ENCODE peak calls at places on chromosome 17, in nine cellular contexts. M, O, Q, B, S, H, Y, G and T are unnamed samples.

GRCh38 chr17:51638909-51639308 is 378.6 kb downstream of the UTP18 start:
- DNase-seq in Y (no peak), H (no peak), G (no peak), B (no peak), S (no peak), M (no peak), O (no peak), Q (no peak), T (no peak)

GRCh38 chr17:81481011-81481799 is 31.4 kb downstream of the ACTG1 start:
- DNase-seq in Y (peak), B (peak), O (peak), M (peak), S (peak), Q (peak), G (peak), H (no peak), T (no peak)

GRCh38 chr17:37564252-37564651 is 45.0 kb downstream of the SYNRG start:
- DNase-seq in Y (no peak), O (no peak), G (no peak), S (no peak), B (no peak), Q (no peak), H (no peak), M (no peak), T (no peak)

GRCh38 chr17:38745545-38745944 is 2.6 kb downstream of the PCGF2 start:
- DNase-seq in M (no peak), B (no peak), G (no peak), O (no peak), Y (no peak), H (no peak), Q (no peak), S (no peak), T (no peak)

GRCh38 chr17:35879748-35880654 is at the start of gene CCL5:
- DNase-seq in O (peak), G (no peak), M (no peak), Q (no peak), Y (no peak), H (no peak), B (no peak), S (no peak), T (no peak)

GRCh38 chr17:2157081-2157480 is 102.2 kb downstream of the HIC1 start:
- DNase-seq in B (no peak), G (no peak), H (peak), S (no peak), Q (no peak), O (peak), M (no peak), Y (peak), T (no peak)

GRCh38 chr17:82449136-82449882 is 1.2 kb downstream of the CYBC1 start:
- DNase-seq in S (no peak), O (no peak), G (peak), Y (no peak), B (no peak), M (no peak), H (no peak), Q (peak), T (no peak)

GRCh38 chr17:71494045-71494444 is 626.8 kb upstream of the SOX9 start:
- DNase-seq in G (no peak), H (no peak), Q (no peak), B (no peak), O (peak), Y (peak), S (no peak), M (no peak), T (no peak)

GRCh38 chr17:80899402-80900268 is 92.0 kb upstream of the CHMP6 start:
- DNase-seq in S (peak), O (peak), M (no peak), G (peak), Y (peak), Q (peak), H (no peak), B (peak), T (no peak)

GRCh38 chr17:30570191-30570590 is 93.0 kb downstream of the GOSR1 start:
- DNase-seq in B (no peak), M (no peak), O (no peak), H (no peak), G (no peak), Q (no peak), Y (no peak), S (no peak), T (no peak)

GRCh38 chr17:68759343-68760140 is 158.4 kb upstream of the FAM20A start:
- DNase-seq in Q (peak), O (peak), M (peak), S (peak), Y (peak), B (peak), G (peak), H (peak), T (peak)

GRCh38 chr17:28746611-28747045 is 2.8 kb downstream of the TRAF4 start:
- DNase-seq in Q (peak), B (no peak), O (no peak), M (no peak), G (no peak), S (peak), H (no peak), Y (no peak), T (no peak)
- TF ChIP-seq CTCF in Q (no peak), B (no peak), O (no peak), M (no peak), G (no peak), S (no peak), H (no peak), Y (no peak), T (no peak)

DNA sequence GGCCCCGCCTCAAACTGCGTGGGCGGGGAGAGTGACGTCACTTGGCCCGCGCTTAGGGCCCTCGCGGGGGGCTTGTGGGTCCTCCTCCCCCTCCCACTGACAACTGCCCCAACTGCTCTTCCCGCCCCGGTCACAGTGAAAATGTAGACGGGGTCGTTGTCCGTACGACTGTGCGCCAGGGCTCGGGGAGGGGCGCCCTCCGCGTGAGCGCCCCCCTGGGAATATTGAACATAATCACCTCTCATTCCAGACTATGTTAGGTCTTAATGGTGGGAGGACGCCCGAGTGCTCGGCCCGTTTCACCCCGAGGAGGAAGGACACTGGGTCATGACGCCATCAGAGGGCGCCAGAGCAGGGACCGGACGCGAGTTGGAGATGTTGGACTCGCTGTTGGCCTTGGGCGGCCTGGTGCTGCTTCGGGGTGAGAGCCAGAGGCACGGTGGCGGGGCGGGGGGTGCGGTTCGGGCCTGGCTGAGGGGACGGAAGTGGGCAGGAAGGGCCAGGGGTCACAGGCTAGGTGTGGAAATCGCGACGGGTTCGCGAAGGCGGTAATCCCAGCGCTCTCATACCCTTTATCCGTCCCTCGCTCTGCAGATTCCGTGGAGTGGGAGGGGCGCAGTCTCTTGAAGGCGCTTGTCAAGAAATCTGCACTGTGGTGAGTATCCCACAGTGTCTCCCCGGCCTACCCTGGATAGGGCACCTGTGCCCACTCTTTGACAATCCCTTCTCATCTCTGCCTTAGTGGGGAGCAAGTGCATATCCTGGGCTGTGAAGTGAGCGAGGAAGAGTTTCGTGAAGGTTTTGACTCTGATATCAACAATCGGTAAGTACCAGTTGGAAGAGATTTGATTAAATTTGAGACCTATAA is at the start of gene ELP5:
- DNase-seq in O (peak), G (peak), S (peak), Q (peak), Y (peak), M (peak), H (peak), B (peak), T (peak)
- TF ChIP-seq CTCF in O (no peak), G (peak), S (no peak), Q (peak), Y (no peak), M (peak), H (peak), B (no peak), T (no peak)

GRCh38 chr17:48636177-48637018 is 10.2 kb upstream of the HOXB9 start:
- DNase-seq in Y (peak), H (peak), B (peak), Q (peak), O (peak), S (peak), M (peak), G (peak), T (peak)
- TF ChIP-seq CTCF in Y (peak), H (no peak), B (peak), Q (peak), O (peak), S (peak), M (peak), G (peak), T (peak)

GRCh38 chr17:65005858-65006257 is 50.7 kb downstream of the GNA13 start:
- DNase-seq in O (no peak), M (no peak), H (no peak), B (no peak), Q (no peak), S (no peak), G (no peak), Y (no peak), T (no peak)

GRCh38 chr17:65000798-65001197 is 55.7 kb downstream of the GNA13 start:
- DNase-seq in Y (no peak), G (no peak), Q (no peak), H (peak), M (no peak), O (no peak), S (no peak), B (no peak), T (no peak)

GRCh38 chr17:64998436-64999190 is 57.9 kb downstream of the GNA13 start:
- DNase-seq in G (no peak), O (no peak), H (peak), M (no peak), S (no peak), Y (no peak), B (no peak), Q (no peak), T (no peak)

GRCh38 chr17:65001409-65002045 is 55.0 kb downstream of the GNA13 start:
- DNase-seq in Q (no peak), B (no peak), M (no peak), S (no peak), G (no peak), Y (no peak), O (no peak), H (peak), T (no peak)
- TF ChIP-seq CTCF in Q (no peak), B (no peak), M (no peak), S (no peak), G (no peak), Y (no peak), O (no peak), H (no peak), T (no peak)

DNA sequence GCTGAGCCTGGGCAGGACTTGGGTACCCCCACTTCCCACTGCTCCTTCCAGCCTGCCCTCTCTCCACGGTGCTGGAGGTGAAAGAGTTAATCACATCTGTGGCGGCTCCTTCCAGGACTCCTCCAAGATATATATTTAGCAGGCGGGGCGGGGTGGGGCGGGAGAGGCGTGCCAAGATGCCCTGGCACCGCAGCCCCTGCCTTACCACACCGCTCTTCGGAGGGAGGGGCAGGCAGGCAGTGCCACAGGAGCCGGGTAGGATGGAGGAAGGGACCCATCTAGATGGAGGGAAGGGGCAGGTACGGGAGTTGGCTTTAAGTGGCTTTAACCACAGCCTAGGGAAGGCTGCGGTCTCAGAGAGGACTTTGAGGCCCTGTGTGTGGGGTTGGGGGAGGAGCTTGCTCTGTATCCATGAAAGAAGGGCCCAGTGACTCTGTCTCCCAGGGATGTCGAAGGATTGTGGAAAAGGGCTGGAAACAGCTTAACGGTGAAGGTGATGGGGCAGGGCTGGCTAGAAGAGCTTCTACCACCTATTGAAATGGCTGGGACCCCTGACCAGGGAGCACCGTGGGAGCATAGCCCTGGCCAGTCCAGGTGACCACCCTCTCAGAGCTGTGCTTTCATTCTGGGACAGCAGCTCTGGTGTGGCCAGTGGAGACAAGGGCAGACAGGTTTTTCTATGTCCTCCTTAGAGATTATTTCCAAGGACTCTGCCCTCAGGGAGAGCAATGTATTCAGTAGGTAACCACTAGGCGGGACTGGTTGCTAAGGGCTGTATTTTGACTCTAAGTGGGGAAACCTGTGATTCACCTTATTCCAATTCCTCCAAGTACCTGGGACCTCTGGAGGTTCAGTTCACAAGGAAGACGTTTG is 13.0 kb downstream of the GPR142 start:
- DNase-seq in H (no peak), B (no peak), Q (peak), O (no peak), M (no peak), G (no peak), S (no peak), Y (no peak), T (no peak)
- TF ChIP-seq CTCF in H (no peak), B (no peak), Q (peak), O (no peak), M (no peak), G (no peak), S (no peak), Y (no peak), T (no peak)

GRCh38 chr17:10752696-10753095 is 22.9 kb upstream of the TMEM220 start:
- DNase-seq in M (no peak), Q (no peak), G (no peak), O (no peak), S (no peak), H (no peak), Y (no peak), B (no peak), T (no peak)

GRCh38 chr17:10756146-10756545 is 26.3 kb upstream of the TMEM220 start:
- DNase-seq in H (no peak), M (no peak), Y (no peak), S (no peak), Q (no peak), O (no peak), B (no peak), G (no peak), T (no peak)

GRCh38 chr17:10754861-10755591 is 25.2 kb upstream of the TMEM220 start:
- DNase-seq in G (no peak), Q (peak), B (no peak), M (no peak), O (no peak), H (no peak), Y (no peak), S (no peak), T (no peak)

GRCh38 chr17:10755592-10756127 is 25.8 kb upstream of the TMEM220 start:
- DNase-seq in B (no peak), Q (no peak), H (no peak), G (no peak), M (no peak), O (no peak), Y (no peak), S (no peak), T (no peak)

DNA sequence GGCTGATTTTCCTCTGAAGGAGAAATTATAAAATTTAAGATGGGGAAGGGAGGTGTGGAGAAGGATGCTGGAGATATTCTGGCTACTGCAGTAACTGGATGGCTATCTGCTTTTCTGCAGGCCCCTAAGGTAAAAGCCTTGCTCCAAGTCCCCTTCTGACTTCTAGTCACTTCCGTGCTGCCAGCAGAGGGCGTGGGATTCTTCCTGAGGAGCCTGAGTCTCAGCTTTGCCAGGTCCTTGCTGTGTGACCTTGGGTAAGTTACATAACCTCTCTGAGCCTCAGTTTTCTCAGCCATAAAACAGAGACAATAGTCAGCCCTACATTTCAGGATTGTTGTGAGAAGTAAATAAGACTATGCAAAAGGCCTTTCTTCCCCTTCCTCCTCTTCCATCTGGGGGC is 24.3 kb upstream of the TMEM220 start:
- DNase-seq in G (peak), S (peak), B (peak), H (no peak), M (no peak), O (peak), Q (peak), Y (peak), T (no peak)
- TF ChIP-seq CTCF in G (peak), S (no peak), B (peak), H (no peak), M (peak), O (peak), Q (peak), Y (peak), T (no peak)

GRCh38 chr17:28880572-28880945 is 17.0 kb downstream of the FLOT2 start:
- DNase-seq in O (no peak), H (no peak), S (no peak), Y (no peak), M (no peak), Q (no peak), G (no peak), B (no peak), T (no peak)

GRCh38 chr17:28878158-28878910 is 19.2 kb downstream of the FLOT2 start:
- DNase-seq in M (no peak), G (no peak), B (no peak), O (peak), H (no peak), S (no peak), Q (no peak), Y (no peak), T (no peak)

GRCh38 chr17:28879886-28880571 is 17.5 kb downstream of the FLOT2 start:
- DNase-seq in B (no peak), S (no peak), O (no peak), G (no peak), M (no peak), H (no peak), Y (no peak), Q (no peak), T (no peak)

GRCh38 chr17:28881533-28882056 is 15.9 kb downstream of the FLOT2 start:
- DNase-seq in Y (no peak), M (no peak), G (no peak), S (no peak), H (no peak), Q (no peak), B (no peak), O (no peak), T (no peak)

DNA sequence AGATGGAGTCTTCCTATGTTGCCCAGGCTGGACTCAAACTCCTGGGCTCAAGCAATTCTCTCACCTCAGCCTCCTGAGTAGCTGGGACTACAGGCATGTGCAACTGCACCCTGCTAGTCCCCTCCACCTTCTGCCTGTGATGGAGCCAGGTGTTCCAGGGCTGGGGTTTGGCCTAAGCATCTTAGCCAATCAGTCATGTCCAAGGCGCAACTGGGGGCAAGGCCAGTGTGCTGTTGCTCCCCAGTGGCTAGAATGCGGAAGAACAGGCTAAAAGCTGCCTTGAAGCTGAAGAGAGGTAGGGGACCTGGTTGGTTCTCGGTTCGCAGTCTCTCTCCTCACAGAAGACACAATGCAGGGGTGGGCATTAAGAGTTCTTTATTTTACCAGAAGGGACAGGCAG is 18.6 kb downstream of the FLOT2 start:
- DNase-seq in Y (peak), Q (peak), H (no peak), M (no peak), B (no peak), G (no peak), O (peak), S (no peak), T (no peak)
- TF ChIP-seq CTCF in Y (peak), Q (peak), H (no peak), M (peak), B (peak), G (no peak), O (peak), S (no peak), T (no peak)